ENCODE peak calls at places on chromosome 11, in five cellular contexts. X is vagina; B is naive thymus-derived CD4-positive, alpha-beta T cell; A is A549; Q is left ventricle myocardium inferior. V is an unnamed sample. For H3K4me1, the result is how much of the 10 kb centered on the place peaks cover.

GRCh38 chr11:44858796-44859527 is 91.7 kb downstream of the TP53I11 start:
- DNase-seq in B (no peak), X (no peak), A (no peak), Q (no peak), V (no peak)

GRCh38 chr11:90556612-90557011 is 333.8 kb upstream of the CHORDC1 start:
- DNase-seq in A (no peak), Q (no peak), X (no peak), B (no peak), V (no peak)

GRCh38 chr11:118415739-118416068 is 14.3 kb downstream of the ATP5MG start:
- DNase-seq in Q (no peak), B (no peak), A (peak), X (no peak), V (peak)

GRCh38 chr11:102878595-102878994 is 3.8 kb upstream of the MMP12 start:
- DNase-seq in A (no peak), Q (no peak), B (no peak), X (no peak), V (no peak)

GRCh38 chr11:62974848-62975522 is 9.8 kb downstream of the SLC22A6 start:
- DNase-seq in B (no peak), X (no peak), A (peak), Q (peak), V (peak)

GRCh38 chr11:100740440-100740839 is 53.4 kb downstream of the ARHGAP42 start:
- DNase-seq in Q (no peak), B (no peak), X (no peak), A (no peak), V (no peak)

GRCh38 chr11:122633219-122633829 is 22.2 kb upstream of the UBASH3B start:
- DNase-seq in Q (peak), B (no peak), X (no peak), A (peak), V (no peak)

GRCh38 chr11:134643519-134644042 is 231.5 kb upstream of the B3GAT1 start:
- DNase-seq in B (no peak), X (no peak), Q (no peak), A (no peak), V (no peak)

GRCh38 chr11:102850973-102851745 is 7.8 kb upstream of the MMP3 start:
- DNase-seq in B (no peak), Q (no peak), X (no peak), A (no peak), V (no peak)

GRCh38 chr11:10308208-10308954 is 3.5 kb downstream of the ADM start:
- DNase-seq in B (no peak), X (peak), A (no peak), Q (no peak), V (no peak)

GRCh38 chr11:10309163-10310093 is 4.6 kb downstream of the ADM start:
- DNase-seq in Q (peak), B (no peak), X (no peak), A (peak), V (peak)

GRCh38 chr11:10305964-10306918 is 1.4 kb downstream of the ADM start:
- DNase-seq in A (peak), Q (peak), X (no peak), B (no peak), V (peak)

GRCh38 chr11:10307022-10307410 is 2.1 kb downstream of the ADM start:
- DNase-seq in A (peak), B (no peak), X (no peak), Q (no peak), V (no peak)

DNA sequence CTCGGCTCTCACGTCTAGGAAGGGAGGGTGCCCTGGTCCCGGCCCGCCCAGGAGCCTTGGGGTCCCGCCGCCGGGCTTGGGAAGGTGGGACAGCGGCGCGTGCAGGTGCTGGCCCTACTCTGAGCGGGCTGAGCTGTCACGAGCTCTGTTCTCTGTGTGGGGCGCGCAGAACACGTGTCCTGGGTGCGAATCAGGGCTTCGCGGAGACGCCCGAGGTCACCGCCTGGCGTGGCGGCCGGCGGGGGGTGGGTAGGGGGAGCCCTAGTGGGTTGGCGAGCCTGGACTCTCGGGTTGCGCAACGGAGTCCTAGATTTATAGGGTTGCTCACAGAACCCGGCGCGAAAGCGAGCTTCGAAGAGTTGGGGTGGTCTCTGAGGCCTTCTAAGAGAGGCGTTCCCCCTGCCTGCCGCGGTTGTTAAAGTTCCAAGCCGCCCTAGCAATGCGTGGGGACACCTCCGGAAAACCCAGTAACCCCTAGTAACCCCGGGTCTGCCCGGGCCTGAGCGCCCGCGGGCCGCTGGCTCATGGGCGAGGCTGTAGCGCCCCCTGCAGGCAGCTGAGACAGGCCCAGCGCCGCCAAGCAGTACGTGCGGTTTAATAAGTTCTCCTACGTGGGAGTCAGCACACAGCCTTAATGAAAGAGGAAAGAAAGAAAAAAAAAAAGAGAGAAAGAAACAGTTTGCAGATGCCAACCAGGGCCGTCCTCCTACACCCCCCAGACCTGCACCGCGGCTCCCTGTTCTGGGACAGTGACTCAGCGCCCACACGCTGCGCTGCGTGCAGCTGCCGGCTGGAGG is 2.7 kb downstream of the ADM start:
- DNase-seq in A (peak), B (peak), Q (peak), X (peak), V (peak)
- H3K4me1 ChIP-seq in A (under half), B (under half), Q (half or more), X (under half), V (under half)

GRCh38 chr11:8788616-8789015 is 106.0 kb downstream of the RPL27A start:
- DNase-seq in B (no peak), Q (no peak), A (no peak), X (no peak), V (no peak)
- H3K27ac ChIP-seq in B (no peak), Q (peak), A (no peak), X (no peak), V (no peak)

DNA sequence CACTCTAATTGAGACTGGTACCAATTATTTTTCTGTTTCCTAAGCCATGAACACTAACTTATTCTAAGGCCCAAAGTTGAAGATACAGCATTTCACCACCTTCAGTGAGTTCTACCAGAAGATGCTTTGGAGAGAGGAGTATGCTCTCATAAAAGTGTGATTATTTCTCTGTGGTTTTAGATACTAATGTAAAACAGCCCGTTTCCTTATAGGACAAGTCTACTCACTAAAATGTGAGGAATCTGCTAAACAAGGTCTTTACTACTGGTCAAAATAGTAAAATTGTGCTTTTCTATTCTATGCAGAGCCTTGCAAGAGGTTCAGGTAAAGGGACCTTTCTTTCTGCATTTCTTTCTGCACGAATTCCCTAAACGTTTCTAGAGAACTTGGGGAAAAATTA is 2.4 kb downstream of the LGR4 start:
- DNase-seq in X (no peak), Q (no peak), B (no peak), A (no peak), V (no peak)
- H3K4me3 ChIP-seq in X (peak), Q (peak), B (no peak), A (peak), V (peak)

GRCh38 chr11:2715716-2716350 is 16.0 kb upstream of the KCNQ1OT1 start:
- DNase-seq in X (no peak), B (no peak), A (no peak), Q (no peak), V (no peak)

GRCh38 chr11:2719831-2720603 is 20.2 kb upstream of the KCNQ1OT1 start:
- DNase-seq in X (no peak), A (no peak), B (no peak), Q (no peak), V (peak)

GRCh38 chr11:2718817-2719438 is 19.1 kb upstream of the KCNQ1OT1 start:
- DNase-seq in Q (no peak), X (no peak), B (no peak), A (no peak), V (peak)

GRCh38 chr11:2716376-2717095 is 16.7 kb upstream of the KCNQ1OT1 start:
- DNase-seq in Q (no peak), A (no peak), X (no peak), B (no peak), V (peak)

GRCh38 chr11:2717561-2717960 is 17.8 kb upstream of the KCNQ1OT1 start:
- DNase-seq in A (no peak), X (no peak), Q (no peak), B (no peak), V (no peak)
- H3K4me1 ChIP-seq in A (under half), X (under half), Q (under half), B (under half), V (under half)

GRCh38 chr11:12673924-12674570 is at the start of gene TEAD1:
- DNase-seq in B (peak), A (peak), X (peak), Q (peak), V (peak)
- H3K27ac ChIP-seq in B (no peak), A (peak), X (peak), Q (peak), V (peak)

GRCh38 chr11:73647459-73648100 is 1.2 kb downstream of the PLEKHB1 start:
- DNase-seq in X (no peak), B (peak), Q (peak), A (peak), V (peak)
- H3K4me3 ChIP-seq in X (peak), B (peak), Q (peak), A (peak), V (peak)

DNA sequence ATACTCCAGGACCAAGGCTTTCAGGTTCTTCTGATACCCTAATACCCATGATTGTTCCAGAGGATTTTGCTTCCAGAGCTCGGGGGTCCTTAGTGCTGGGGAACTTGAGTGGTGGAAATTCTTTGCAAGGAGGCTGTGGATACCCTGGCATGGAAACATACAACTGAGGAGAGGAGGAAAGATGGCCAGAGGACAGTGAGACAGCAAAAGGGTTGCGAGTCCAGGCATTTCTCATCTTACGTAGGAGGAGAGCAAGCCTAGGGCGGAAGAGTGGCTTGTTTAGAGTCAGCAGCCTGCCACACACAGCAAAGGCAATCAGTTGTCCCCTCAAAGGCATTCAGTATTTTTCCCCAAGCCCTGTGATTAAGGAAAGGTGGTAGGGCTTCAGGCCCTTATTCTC is 73.5 kb downstream of the ADM start:
- DNase-seq in X (peak), Q (no peak), B (no peak), A (no peak), V (no peak)
- H3K4me1 ChIP-seq in X (under half), Q (under half), B (under half), A (under half), V (under half)

GRCh38 chr11:47468598-47469214 is 19.8 kb upstream of the RAPSN start:
- DNase-seq in Q (no peak), B (no peak), X (no peak), A (no peak), V (no peak)

GRCh38 chr11:47466701-47467250 is 17.8 kb upstream of the RAPSN start:
- DNase-seq in A (no peak), X (no peak), Q (peak), B (no peak), V (peak)

GRCh38 chr11:47467372-47467771 is 18.4 kb upstream of the RAPSN start:
- DNase-seq in B (no peak), Q (no peak), A (no peak), X (no peak), V (no peak)

GRCh38 chr11:47464479-47464878 is 15.5 kb upstream of the RAPSN start:
- DNase-seq in A (no peak), Q (no peak), B (no peak), X (no peak), V (no peak)

DNA sequence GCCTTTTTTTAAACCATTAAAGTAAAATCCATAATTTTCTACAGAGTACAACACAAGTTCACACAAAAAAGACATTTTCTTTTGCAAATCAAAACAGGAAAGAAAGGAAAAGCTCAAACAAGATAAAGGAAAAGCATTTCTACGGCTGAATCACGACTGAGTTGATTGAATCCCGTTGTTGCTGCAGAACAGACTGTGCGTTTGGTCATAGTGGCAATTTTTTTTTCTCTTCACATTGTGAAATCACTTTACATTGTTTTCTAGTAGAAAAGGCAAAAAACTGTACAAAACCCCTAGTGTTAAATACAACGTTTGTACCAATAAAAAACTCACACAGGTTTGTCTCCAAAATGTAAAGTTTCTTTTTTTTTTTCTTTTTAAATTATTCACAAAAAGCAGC is 17.3 kb upstream of the RAPSN start:
- DNase-seq in A (no peak), B (no peak), X (no peak), Q (no peak), V (no peak)
- H3K27ac ChIP-seq in A (no peak), B (no peak), X (peak), Q (peak), V (no peak)